ENCODE peak calls at places on chromosomes 1 and 21, in seven cellular contexts. One of them, this sample, is unnamed.
A peak's percentile ranks its signal among the peaks of the same experiment; 100 is the strongest.

GRCh38 chr1:17280436-17280835 is 27.6 kb upstream of the PADI4 start:
- DNase-seq in GM12865: no peak
- DNase-seq in brain microvascular endothelial cell: no peak
- DNase-seq in neural progenitor cell: no peak
- DNase-seq in thoracic aorta: no peak
- DNase-seq in AG09309: no peak
- DNase-seq in dorsolateral prefrontal cortex: no peak
- DNase-seq in this sample: no peak

GRCh38 chr21:15774590-15774989 is 44.8 kb downstream of the USP25 start:
- DNase-seq in dorsolateral prefrontal cortex: no peak
- DNase-seq in GM12865: no peak
- DNase-seq in neural progenitor cell: no peak
- DNase-seq in brain microvascular endothelial cell: no peak
- DNase-seq in thoracic aorta: no peak
- DNase-seq in AG09309: peak; percentile 60
- DNase-seq in this sample: no peak

GRCh38 chr1:26096471-26096870 is 15.2 kb upstream of the PDIK1L start:
- DNase-seq in dorsolateral prefrontal cortex: no peak
- DNase-seq in GM12865: no peak
- DNase-seq in AG09309: no peak
- DNase-seq in neural progenitor cell: no peak
- DNase-seq in brain microvascular endothelial cell: no peak
- DNase-seq in thoracic aorta: no peak
- DNase-seq in this sample: no peak

GRCh38 chr1:26378879-26379251 is 6.3 kb upstream of the ZNF683 start:
- DNase-seq in thoracic aorta: no peak
- DNase-seq in dorsolateral prefrontal cortex: no peak
- DNase-seq in AG09309: no peak
- DNase-seq in neural progenitor cell: no peak
- DNase-seq in brain microvascular endothelial cell: no peak
- DNase-seq in GM12865: no peak
- DNase-seq in this sample: no peak

GRCh38 chr1:147273409-147274307 is 31.2 kb downstream of the CHD1L start:
- DNase-seq in brain microvascular endothelial cell: peak; percentile 76
- DNase-seq in AG09309: peak; percentile 67
- DNase-seq in thoracic aorta: no peak
- DNase-seq in neural progenitor cell: peak; percentile 68
- DNase-seq in GM12865: peak; percentile 65
- DNase-seq in dorsolateral prefrontal cortex: no peak
- DNase-seq in this sample: no peak

GRCh38 chr1:60132985-60133673 is 59.6 kb upstream of the C1orf87 start:
- DNase-seq in AG09309: peak; percentile 93
- DNase-seq in dorsolateral prefrontal cortex: no peak
- DNase-seq in GM12865: no peak
- DNase-seq in neural progenitor cell: no peak
- DNase-seq in thoracic aorta: no peak
- DNase-seq in brain microvascular endothelial cell: peak; percentile 70
- DNase-seq in this sample: no peak

GRCh38 chr1:230792691-230793462 is 45.7 kb downstream of the CAPN9 start:
- DNase-seq in neural progenitor cell: no peak
- DNase-seq in thoracic aorta: no peak
- DNase-seq in AG09309: no peak
- DNase-seq in brain microvascular endothelial cell: no peak
- DNase-seq in GM12865: peak; percentile 6
- DNase-seq in dorsolateral prefrontal cortex: no peak
- DNase-seq in this sample: no peak

GRCh38 chr1:57357462-57357861 is 66.4 kb downstream of the DAB1 start:
- DNase-seq in neural progenitor cell: peak; percentile 21
- DNase-seq in AG09309: no peak
- DNase-seq in thoracic aorta: no peak
- DNase-seq in GM12865: no peak
- DNase-seq in brain microvascular endothelial cell: no peak
- DNase-seq in dorsolateral prefrontal cortex: no peak
- DNase-seq in this sample: no peak

GRCh38 chr1:39525366-39526165 is 34.1 kb downstream of the BMP8A start:
- DNase-seq in AG09309: no peak
- DNase-seq in thoracic aorta: no peak
- DNase-seq in GM12865: peak; percentile 94
- DNase-seq in brain microvascular endothelial cell: no peak
- DNase-seq in dorsolateral prefrontal cortex: peak; percentile 16
- DNase-seq in neural progenitor cell: no peak
- DNase-seq in this sample: no peak

GRCh38 chr1:117232551-117232950 is 21.8 kb upstream of the VTCN1 start:
- DNase-seq in AG09309: no peak
- DNase-seq in thoracic aorta: no peak
- DNase-seq in neural progenitor cell: no peak
- DNase-seq in GM12865: no peak
- DNase-seq in brain microvascular endothelial cell: no peak
- DNase-seq in dorsolateral prefrontal cortex: no peak
- DNase-seq in this sample: no peak

GRCh38 chr1:209409786-209410185 is 173.7 kb upstream of the CAMK1G start:
- DNase-seq in brain microvascular endothelial cell: peak; percentile 90
- DNase-seq in neural progenitor cell: no peak
- DNase-seq in thoracic aorta: no peak
- DNase-seq in AG09309: peak; percentile 62
- DNase-seq in dorsolateral prefrontal cortex: no peak
- DNase-seq in GM12865: no peak
- DNase-seq in this sample: no peak

GRCh38 chr1:203480525-203481084 is 5.0 kb downstream of the PRELP start:
- DNase-seq in brain microvascular endothelial cell: peak; percentile 40
- DNase-seq in GM12865: peak; percentile 36
- DNase-seq in neural progenitor cell: no peak
- DNase-seq in dorsolateral prefrontal cortex: no peak
- DNase-seq in AG09309: peak; percentile 86
- DNase-seq in thoracic aorta: peak; percentile 65
- DNase-seq in this sample: no peak

GRCh38 chr1:230858918-230859819 is 9.2 kb downstream of the C1orf198 start:
- DNase-seq in brain microvascular endothelial cell: peak; percentile 76
- DNase-seq in AG09309: no peak
- DNase-seq in GM12865: no peak
- DNase-seq in dorsolateral prefrontal cortex: peak; percentile 82
- DNase-seq in thoracic aorta: no peak
- DNase-seq in neural progenitor cell: peak; percentile 50
- DNase-seq in this sample: no peak

GRCh38 chr1:99544328-99544727 is 101.6 kb upstream of the PALMD start:
- DNase-seq in dorsolateral prefrontal cortex: no peak
- DNase-seq in neural progenitor cell: no peak
- DNase-seq in AG09309: no peak
- DNase-seq in brain microvascular endothelial cell: no peak
- DNase-seq in thoracic aorta: no peak
- DNase-seq in GM12865: peak; percentile 4
- DNase-seq in this sample: no peak

GRCh38 chr1:25821630-25822091 is 1.9 kb downstream of the MTFR1L start:
- DNase-seq in AG09309: no peak
- DNase-seq in dorsolateral prefrontal cortex: no peak
- DNase-seq in thoracic aorta: no peak
- DNase-seq in GM12865: no peak
- DNase-seq in neural progenitor cell: no peak
- DNase-seq in brain microvascular endothelial cell: no peak
- DNase-seq in this sample: no peak

GRCh38 chr1:1510912-1511532 is 940 bp upstream of the ATAD3A start:
- DNase-seq in thoracic aorta: no peak
- DNase-seq in AG09309: no peak
- DNase-seq in brain microvascular endothelial cell: peak; percentile 15
- DNase-seq in neural progenitor cell: peak; percentile 44
- DNase-seq in dorsolateral prefrontal cortex: no peak
- DNase-seq in GM12865: peak; percentile 73
- DNase-seq in this sample: no peak

GRCh38 chr1:65178235-65178634 is 30.2 kb downstream of the AK4 start:
- DNase-seq in brain microvascular endothelial cell: no peak
- DNase-seq in AG09309: no peak
- DNase-seq in GM12865: no peak
- DNase-seq in dorsolateral prefrontal cortex: no peak
- DNase-seq in neural progenitor cell: no peak
- DNase-seq in thoracic aorta: no peak
- DNase-seq in this sample: no peak

GRCh38 chr1:227845519-227845918 is 30.0 kb downstream of the PRSS38 start:
- DNase-seq in neural progenitor cell: no peak
- DNase-seq in dorsolateral prefrontal cortex: no peak
- DNase-seq in brain microvascular endothelial cell: no peak
- DNase-seq in AG09309: no peak
- DNase-seq in GM12865: no peak
- DNase-seq in thoracic aorta: no peak
- DNase-seq in this sample: no peak

GRCh38 chr1:11571906-11572616 is 82.2 kb downstream of the FBXO2 start:
- DNase-seq in GM12865: peak; percentile 11
- DNase-seq in brain microvascular endothelial cell: no peak
- DNase-seq in dorsolateral prefrontal cortex: no peak
- DNase-seq in thoracic aorta: no peak
- DNase-seq in neural progenitor cell: peak; percentile 71
- DNase-seq in AG09309: no peak
- DNase-seq in this sample: no peak

GRCh38 chr21:41894922-41895557 is 15.9 kb upstream of the PRDM15 start:
- DNase-seq in dorsolateral prefrontal cortex: no peak
- DNase-seq in GM12865: no peak
- DNase-seq in neural progenitor cell: no peak
- DNase-seq in brain microvascular endothelial cell: peak; percentile 93
- DNase-seq in AG09309: no peak
- DNase-seq in thoracic aorta: no peak
- DNase-seq in this sample: no peak

GRCh38 chr1:37944816-37945215 is 2.0 kb downstream of the INPP5B start:
- DNase-seq in neural progenitor cell: no peak
- DNase-seq in brain microvascular endothelial cell: no peak
- DNase-seq in GM12865: no peak
- DNase-seq in dorsolateral prefrontal cortex: no peak
- DNase-seq in thoracic aorta: no peak
- DNase-seq in AG09309: no peak
- DNase-seq in this sample: no peak

GRCh38 chr1:165910764-165911421 is 83.5 kb downstream of the UCK2 start:
- DNase-seq in thoracic aorta: no peak
- DNase-seq in dorsolateral prefrontal cortex: no peak
- DNase-seq in GM12865: no peak
- DNase-seq in brain microvascular endothelial cell: no peak
- DNase-seq in AG09309: no peak
- DNase-seq in neural progenitor cell: no peak
- DNase-seq in this sample: no peak

GRCh38 chr1:35379317-35380000 is 111.0 kb downstream of the ZMYM4 start:
- DNase-seq in GM12865: no peak
- DNase-seq in AG09309: no peak
- DNase-seq in thoracic aorta: no peak
- DNase-seq in neural progenitor cell: no peak
- DNase-seq in dorsolateral prefrontal cortex: no peak
- DNase-seq in brain microvascular endothelial cell: no peak
- DNase-seq in this sample: no peak

GRCh38 chr1:228986093-228986904 is 251.0 kb downstream of the RHOU start:
- DNase-seq in thoracic aorta: peak; percentile 66
- DNase-seq in brain microvascular endothelial cell: no peak
- DNase-seq in GM12865: no peak
- DNase-seq in AG09309: no peak
- DNase-seq in dorsolateral prefrontal cortex: peak; percentile 66
- DNase-seq in neural progenitor cell: no peak
- DNase-seq in this sample: no peak

GRCh38 chr1:155976062-155976912 is 2.1 kb downstream of the ARHGEF2 start:
- DNase-seq in AG09309: no peak
- DNase-seq in thoracic aorta: no peak
- DNase-seq in dorsolateral prefrontal cortex: no peak
- DNase-seq in neural progenitor cell: peak; percentile 75
- DNase-seq in GM12865: peak; percentile 62
- DNase-seq in brain microvascular endothelial cell: peak; percentile 20
- DNase-seq in this sample: no peak

GRCh38 chr1:160243767-160244166 is 18.6 kb downstream of the DCAF8 start:
- DNase-seq in GM12865: no peak
- DNase-seq in brain microvascular endothelial cell: no peak
- DNase-seq in thoracic aorta: no peak
- DNase-seq in AG09309: no peak
- DNase-seq in dorsolateral prefrontal cortex: no peak
- DNase-seq in neural progenitor cell: no peak
- DNase-seq in this sample: no peak
- TF ChIP-seq CTCF in GM12865: no peak
- TF ChIP-seq CTCF in brain microvascular endothelial cell: no peak
- TF ChIP-seq CTCF in thoracic aorta: no peak
- TF ChIP-seq CTCF in AG09309: no peak
- TF ChIP-seq CTCF in dorsolateral prefrontal cortex: no peak
- TF ChIP-seq CTCF in neural progenitor cell: no peak
- TF ChIP-seq CTCF in this sample: no peak

GRCh38 chr1:52423055-52423454 is 18.7 kb downstream of the PRPF38A start:
- DNase-seq in GM12865: no peak
- DNase-seq in thoracic aorta: no peak
- DNase-seq in dorsolateral prefrontal cortex: no peak
- DNase-seq in AG09309: no peak
- DNase-seq in brain microvascular endothelial cell: no peak
- DNase-seq in neural progenitor cell: no peak
- DNase-seq in this sample: no peak
- TF ChIP-seq CTCF in GM12865: no peak
- TF ChIP-seq CTCF in thoracic aorta: no peak
- TF ChIP-seq CTCF in dorsolateral prefrontal cortex: no peak
- TF ChIP-seq CTCF in AG09309: no peak
- TF ChIP-seq CTCF in brain microvascular endothelial cell: no peak
- TF ChIP-seq CTCF in neural progenitor cell: no peak
- TF ChIP-seq CTCF in this sample: no peak

DNA sequence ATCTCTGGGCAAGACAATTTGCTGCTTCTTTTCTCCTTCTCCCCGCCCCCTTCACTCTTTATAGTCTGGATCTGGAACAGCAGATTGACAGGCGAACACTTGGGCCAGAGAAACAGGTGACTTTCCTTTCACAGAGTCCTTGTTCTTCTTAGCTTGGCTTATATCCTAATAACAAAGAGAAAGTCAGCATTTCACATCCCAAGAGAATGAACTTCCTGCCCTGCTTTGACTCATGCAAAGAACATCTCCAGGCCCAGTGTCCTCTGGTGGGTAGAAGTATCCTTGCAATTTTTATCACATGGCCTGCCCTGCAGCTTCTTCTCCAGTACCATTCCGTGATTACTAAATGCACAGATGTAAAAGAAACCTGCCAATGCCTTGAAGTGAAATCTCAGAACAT is 764.4 kb downstream of the ADGRL2 start:
- DNase-seq in AG09309: peak; percentile 47
- DNase-seq in thoracic aorta: no peak
- DNase-seq in GM12865: no peak
- DNase-seq in brain microvascular endothelial cell: peak; percentile 90
- DNase-seq in dorsolateral prefrontal cortex: no peak
- DNase-seq in neural progenitor cell: peak; percentile 11
- DNase-seq in this sample: no peak
- TF ChIP-seq CTCF in AG09309: peak; percentile 39
- TF ChIP-seq CTCF in thoracic aorta: no peak
- TF ChIP-seq CTCF in GM12865: no peak
- TF ChIP-seq CTCF in brain microvascular endothelial cell: peak; percentile 58
- TF ChIP-seq CTCF in dorsolateral prefrontal cortex: no peak
- TF ChIP-seq CTCF in neural progenitor cell: no peak
- TF ChIP-seq CTCF in this sample: no peak

GRCh38 chr1:154794608-154795007 is 75.5 kb downstream of the KCNN3 start:
- DNase-seq in dorsolateral prefrontal cortex: no peak
- DNase-seq in thoracic aorta: no peak
- DNase-seq in AG09309: no peak
- DNase-seq in brain microvascular endothelial cell: no peak
- DNase-seq in neural progenitor cell: no peak
- DNase-seq in GM12865: no peak
- DNase-seq in this sample: no peak

GRCh38 chr1:154799188-154799587 is 70.9 kb downstream of the KCNN3 start:
- DNase-seq in brain microvascular endothelial cell: no peak
- DNase-seq in thoracic aorta: no peak
- DNase-seq in GM12865: no peak
- DNase-seq in AG09309: no peak
- DNase-seq in dorsolateral prefrontal cortex: no peak
- DNase-seq in neural progenitor cell: no peak
- DNase-seq in this sample: no peak

GRCh38 chr1:154798645-154799044 is 71.4 kb downstream of the KCNN3 start:
- DNase-seq in thoracic aorta: no peak
- DNase-seq in GM12865: no peak
- DNase-seq in neural progenitor cell: no peak
- DNase-seq in brain microvascular endothelial cell: no peak
- DNase-seq in AG09309: no peak
- DNase-seq in dorsolateral prefrontal cortex: no peak
- DNase-seq in this sample: no peak

GRCh38 chr1:154796303-154796892 is 73.7 kb downstream of the KCNN3 start:
- DNase-seq in AG09309: no peak
- DNase-seq in dorsolateral prefrontal cortex: no peak
- DNase-seq in thoracic aorta: no peak
- DNase-seq in brain microvascular endothelial cell: no peak
- DNase-seq in neural progenitor cell: no peak
- DNase-seq in GM12865: no peak
- DNase-seq in this sample: no peak

GRCh38 chr1:154797175-154797574 is 72.9 kb downstream of the KCNN3 start:
- DNase-seq in GM12865: no peak
- DNase-seq in neural progenitor cell: no peak
- DNase-seq in thoracic aorta: no peak
- DNase-seq in brain microvascular endothelial cell: no peak
- DNase-seq in dorsolateral prefrontal cortex: no peak
- DNase-seq in AG09309: no peak
- DNase-seq in this sample: no peak
- TF ChIP-seq CTCF in GM12865: no peak
- TF ChIP-seq CTCF in neural progenitor cell: no peak
- TF ChIP-seq CTCF in thoracic aorta: no peak
- TF ChIP-seq CTCF in brain microvascular endothelial cell: no peak
- TF ChIP-seq CTCF in dorsolateral prefrontal cortex: no peak
- TF ChIP-seq CTCF in AG09309: no peak
- TF ChIP-seq CTCF in this sample: no peak